ENCODE peak calls at places on chromosome 6, in four cellular contexts. X is H1, O is GM12878, D is HCT116. U is an unnamed sample.

GRCh38 chr6:21836292-21836691 is 242.7 kb downstream of the SOX4 start:
- DNase-seq in O (no peak), X (no peak), D (no peak), U (no peak)

GRCh38 chr6:22095886-22096285 is 200.9 kb downstream of the PRL start:
- DNase-seq in O (no peak), X (no peak), D (no peak), U (no peak)

GRCh38 chr6:169046483-169047192 is 207.0 kb downstream of the THBS2 start:
- DNase-seq in O (no peak), X (no peak), D (no peak), U (no peak)

GRCh38 chr6:121697921-121698320 is 262.5 kb downstream of the GJA1 start:
- DNase-seq in X (no peak), D (no peak), O (no peak), U (no peak)

GRCh38 chr6:135535989-135536414 is 38.5 kb upstream of the AHI1 start:
- DNase-seq in O (peak; percentile 4), D (peak; percentile 31), X (no peak), U (no peak)

GRCh38 chr6:132413501-132413805 is 12.2 kb upstream of the MOXD1 start:
- DNase-seq in O (no peak), D (no peak), X (no peak), U (no peak)

GRCh38 chr6:170031684-170032121 is 259.2 kb downstream of the DLL1 start:
- DNase-seq in D (no peak), X (no peak), O (no peak), U (no peak)

GRCh38 chr6:32462609-32463008 is 22.9 kb downstream of the HLA-DRA start:
- DNase-seq in D (no peak), O (peak; percentile 76), X (no peak), U (no peak)

GRCh38 chr6:13681305-13682061 is 30.2 kb downstream of the RANBP9 start:
- DNase-seq in O (peak; percentile 40), X (no peak), D (no peak), U (no peak)

GRCh38 chr6:100376103-100376502 is 88.6 kb downstream of the SIM1 start:
- DNase-seq in D (no peak), O (no peak), X (no peak), U (no peak)

GRCh38 chr6:11398451-11399326 is 138.9 kb upstream of the TMEM170B start:
- DNase-seq in D (no peak), O (no peak), X (no peak), U (no peak)

GRCh38 chr6:146905313-146905712 is 298.9 kb upstream of the STXBP5 start:
- DNase-seq in X (no peak), D (peak; percentile 18), O (no peak), U (peak; percentile 10)

GRCh38 chr6:9116026-9116425 is 680.7 kb upstream of the SLC35B3 start:
- DNase-seq in O (no peak), D (no peak), X (no peak), U (no peak)

GRCh38 chr6:130961148-130961547 is 101.9 kb downstream of the EPB41L2 start:
- DNase-seq in D (no peak), O (peak; percentile 57), X (no peak), U (no peak)

GRCh38 chr6:4936681-4937041 is 67.2 kb downstream of the RPP40 start:
- DNase-seq in O (no peak), D (no peak), X (no peak), U (peak; percentile 51)

GRCh38 chr6:121826156-121826810 is 390.8 kb downstream of the GJA1 start:
- DNase-seq in D (peak; percentile 72), X (no peak), O (no peak), U (no peak)

GRCh38 chr6:163066200-163066599 is 338.4 kb downstream of the PACRG start:
- DNase-seq in X (no peak), O (no peak), D (no peak), U (no peak)

GRCh38 chr6:157937318-157937717 is 44.3 kb upstream of the SYNJ2 start:
- DNase-seq in O (no peak), D (no peak), X (no peak), U (no peak)

GRCh38 chr6:157943249-157943963 is 38.3 kb upstream of the SYNJ2 start:
- DNase-seq in O (no peak), X (no peak), D (no peak), U (no peak)

GRCh38 chr6:157942351-157942750 is 39.3 kb upstream of the SYNJ2 start:
- DNase-seq in D (no peak), O (no peak), X (no peak), U (no peak)

GRCh38 chr6:157943964-157944283 is 37.7 kb upstream of the SYNJ2 start:
- DNase-seq in X (no peak), D (no peak), O (no peak), U (no peak)

DNA sequence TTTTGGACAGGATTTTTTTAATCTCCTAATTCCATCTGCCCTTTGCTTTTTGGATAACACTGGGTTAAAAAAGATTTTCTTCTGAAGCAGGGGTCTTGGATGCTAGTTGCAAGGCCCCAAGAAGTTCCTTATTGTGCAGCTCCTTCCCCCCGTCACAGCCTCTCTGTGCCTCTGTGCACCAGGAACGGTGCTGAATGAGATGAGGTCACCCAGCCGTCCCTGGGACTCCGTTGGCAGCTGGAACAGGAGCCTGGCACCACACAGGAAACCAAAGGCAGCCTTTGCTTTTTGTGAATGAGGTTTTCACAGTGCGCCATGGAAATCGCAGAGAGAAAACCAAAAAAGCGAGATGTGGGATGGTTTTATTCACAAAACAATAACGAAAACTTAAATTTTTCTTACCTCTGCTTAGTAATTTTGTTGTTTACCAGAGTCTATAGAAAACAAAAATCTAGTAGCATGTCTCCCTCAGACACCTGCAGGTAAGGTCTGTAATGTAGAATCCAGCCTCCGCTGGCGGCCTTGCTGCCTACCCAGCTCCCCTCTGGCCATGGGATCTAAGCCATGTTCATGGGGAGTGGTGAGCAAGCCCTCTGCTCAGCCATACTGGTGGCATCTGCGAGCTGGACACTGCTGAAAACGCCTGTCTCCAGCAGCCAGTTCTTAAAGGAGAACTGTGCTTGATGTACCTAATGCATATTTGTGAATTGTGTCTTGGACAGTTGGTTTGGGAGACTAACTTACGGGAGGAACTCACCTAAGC is 40.4 kb upstream of the SYNJ2 start:
- DNase-seq in X (no peak), D (no peak), O (no peak), U (no peak)
- TF ChIP-seq JUND in X (no peak), D (no peak), O (no peak), U (no peak)

DNA sequence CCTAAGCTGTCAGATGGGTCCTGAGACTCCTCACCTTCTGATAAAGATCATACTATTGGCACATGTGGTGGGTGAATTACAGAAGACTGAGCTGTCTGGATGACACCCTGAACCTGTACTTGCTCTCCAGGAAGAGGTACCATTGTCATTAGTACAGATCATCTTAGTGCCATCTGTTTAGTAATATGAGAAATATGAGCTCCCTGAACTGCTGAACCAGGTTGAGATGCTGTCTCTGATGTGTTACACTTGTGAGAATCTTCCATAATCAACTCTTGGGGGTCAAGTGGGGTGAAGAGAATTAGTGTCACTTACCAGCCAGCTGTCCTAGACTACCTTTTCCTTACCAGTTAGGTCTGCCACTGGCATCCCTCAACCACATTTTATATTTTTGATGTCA is 531.0 kb downstream of the EPHA7 start:
- DNase-seq in X (no peak), D (no peak), O (no peak), U (no peak)
- TF ChIP-seq JUND in X (no peak), D (no peak), O (no peak), U (no peak)

DNA sequence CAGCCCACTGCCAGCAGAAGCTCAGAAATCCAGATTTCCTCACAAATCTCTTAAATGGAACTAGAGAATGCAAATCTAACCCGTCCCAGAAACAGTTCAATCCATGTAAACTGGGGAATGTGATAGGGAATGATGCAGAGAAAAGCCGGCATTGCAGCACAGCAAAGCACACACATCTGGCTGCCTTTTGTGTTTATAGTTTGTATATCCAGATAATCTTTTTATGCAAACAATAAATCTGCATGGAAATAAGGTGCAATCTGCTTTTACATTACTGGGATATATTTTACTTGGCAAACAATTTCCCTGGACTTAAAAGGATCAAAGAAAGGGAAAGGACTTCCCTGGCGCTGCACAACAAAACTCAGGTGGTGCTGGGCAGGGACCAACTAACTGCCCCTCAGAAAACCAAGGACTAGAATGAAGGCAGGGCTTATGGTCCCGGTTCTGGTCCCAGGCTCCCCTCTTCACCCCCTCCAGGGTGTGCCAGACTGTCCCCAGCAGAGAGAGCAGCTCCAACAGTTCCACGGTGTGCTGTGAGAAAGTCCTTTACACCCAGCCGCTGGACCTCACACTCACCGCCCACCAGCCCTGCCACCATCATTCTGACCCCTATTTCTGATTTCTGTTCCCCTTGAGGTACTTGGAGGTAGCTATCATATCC is 2.7 kb downstream of the PXDC1 start:
- DNase-seq in O (no peak), X (no peak), D (no peak), U (no peak)
- TF ChIP-seq JUND in O (no peak), X (no peak), D (no peak), U (no peak)

GRCh38 chr6:157830354-157831017 is 7.4 kb downstream of the SNX9 start:
- DNase-seq in D (no peak), O (peak; percentile 68), X (no peak), U (no peak)

GRCh38 chr6:157834549-157834948 is 11.5 kb downstream of the SNX9 start:
- DNase-seq in X (no peak), O (no peak), D (no peak), U (no peak)

GRCh38 chr6:157831018-157831369 is 7.9 kb downstream of the SNX9 start:
- DNase-seq in O (no peak), D (no peak), X (no peak), U (no peak)

GRCh38 chr6:157832250-157832967 is 9.4 kb downstream of the SNX9 start:
- DNase-seq in X (no peak), O (no peak), D (no peak), U (no peak)

DNA sequence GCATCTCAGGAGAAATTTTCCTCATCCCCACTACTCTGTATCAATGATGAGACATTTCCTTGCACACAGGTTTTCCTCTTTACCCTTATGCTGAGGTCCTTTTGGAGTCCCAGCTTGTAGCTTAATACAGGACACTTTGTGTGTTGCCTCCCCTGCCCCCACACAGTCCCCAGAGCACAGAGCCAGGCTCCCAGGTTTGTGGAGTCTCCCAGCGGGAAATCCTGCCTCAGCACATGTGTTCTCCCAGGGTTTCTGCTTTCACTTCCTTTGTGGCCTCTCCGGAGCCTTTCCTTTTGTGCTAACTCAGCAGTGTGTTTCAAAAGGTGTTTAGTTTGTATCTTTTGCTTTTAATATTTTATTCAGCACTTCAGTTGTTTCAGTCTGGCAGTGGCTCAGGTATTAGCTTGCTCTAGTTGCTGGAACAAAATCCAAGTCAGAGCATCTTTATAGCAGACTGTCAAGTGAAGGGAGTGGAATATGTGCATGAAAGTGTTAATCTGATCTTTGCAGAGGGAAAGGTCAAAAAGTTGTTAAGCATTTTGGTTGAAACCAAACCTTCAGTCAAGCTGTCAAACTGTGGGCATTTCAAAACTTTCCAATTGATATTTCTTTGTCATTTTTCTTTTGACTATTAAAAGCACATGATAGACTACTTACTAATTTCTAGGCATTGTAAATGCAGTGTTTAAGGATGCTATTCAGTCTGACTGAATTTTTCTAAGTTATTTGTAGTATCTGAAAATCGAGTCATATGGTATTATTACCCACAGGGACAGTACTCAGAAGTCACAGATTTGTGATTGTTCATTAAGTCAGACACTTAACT is 8.6 kb downstream of the SNX9 start:
- DNase-seq in X (no peak), O (no peak), D (no peak), U (no peak)
- TF ChIP-seq JUND in X (no peak), O (no peak), D (no peak), U (no peak)